ENCODE peak calls at places on chromosomes 2 and 18, in ten cellular contexts. R, K, B, G, C, E, A, P, W and M are unnamed samples. For H3K36me3, the result is how much of the 10 kb centered on the place peaks cover.

GRCh38 chr18:69817335-69817935 is 130.2 kb downstream of the CD226 start:
- DNase-seq in R (no peak), K (no peak), B (no peak), G (no peak), C (no peak), E (no peak), A (no peak), P (no peak), W (no peak), M (no peak)

GRCh38 chr2:225310745-225311144 is 88.8 kb upstream of the NYAP2 start:
- DNase-seq in R (no peak), K (no peak), B (no peak), G (no peak), C (no peak), E (no peak), A (no peak), P (no peak), W (no peak), M (no peak)

GRCh38 chr2:149037851-149038250 is 648 bp upstream of the LYPD6B start:
- DNase-seq in R (no peak), K (no peak), B (no peak), G (peak), C (no peak), E (peak), A (no peak), P (no peak), W (no peak), M (no peak)

GRCh38 chr2:238304116-238304515 is 15.7 kb upstream of the PER2 start:
- DNase-seq in R (peak), K (no peak), B (no peak), G (no peak), C (no peak), E (no peak), A (no peak), P (no peak), W (no peak), M (no peak)

GRCh38 chr2:112483047-112483473 is 1.1 kb downstream of the TTL start:
- DNase-seq in R (no peak), K (peak), B (no peak), G (no peak), C (peak), E (no peak), A (no peak), P (no peak), W (no peak), M (no peak)

GRCh38 chr2:20573611-20574422 is 77.1 kb downstream of the HS1BP3 start:
- DNase-seq in R (peak), K (no peak), B (peak), G (no peak), C (no peak), E (no peak), A (no peak), P (peak), W (no peak), M (peak)

GRCh38 chr2:188974184-188974583 is at the start of gene COL3A1:
- DNase-seq in R (peak), K (no peak), B (no peak), G (no peak), C (no peak), E (no peak), A (no peak), P (peak), W (no peak), M (peak)

GRCh38 chr2:79116997-79117928 is 3.0 kb upstream of the REG1A start:
- DNase-seq in R (no peak), K (no peak), B (no peak), G (no peak), C (no peak), E (no peak), A (no peak), P (no peak), W (no peak), M (no peak)

GRCh38 chr2:27212626-27213471 is 781 bp upstream of the SLC5A6 start:
- DNase-seq in R (peak), K (no peak), B (no peak), G (no peak), C (peak), E (no peak), A (no peak), P (no peak), W (no peak), M (no peak)

GRCh38 chr2:120641366-120641771 is 94.3 kb upstream of the GLI2 start:
- DNase-seq in R (peak), K (no peak), B (no peak), G (no peak), C (no peak), E (no peak), A (no peak), P (no peak), W (no peak), M (no peak)

GRCh38 chr2:53886406-53887280 is 26.9 kb upstream of the GPR75 start:
- DNase-seq in R (no peak), K (no peak), B (no peak), G (no peak), C (no peak), E (no peak), A (no peak), P (no peak), W (no peak), M (no peak)

GRCh38 chr2:181104512-181105121 is 124.2 kb downstream of the UBE2E3 start:
- DNase-seq in R (no peak), K (no peak), B (no peak), G (no peak), C (peak), E (no peak), A (no peak), P (peak), W (no peak), M (no peak)

GRCh38 chr18:76459687-76460350 is 35.2 kb downstream of the ZNF516 start:
- DNase-seq in R (peak), K (no peak), B (no peak), G (no peak), C (no peak), E (peak), A (no peak), P (no peak), W (no peak), M (peak)

GRCh38 chr2:221574231-221574570 is 2.1 kb upstream of the EPHA4 start:
- DNase-seq in R (no peak), K (no peak), B (no peak), G (no peak), C (no peak), E (no peak), A (no peak), P (no peak), W (no peak), M (no peak)
- H3K4me3 ChIP-seq in R (peak), K (no peak), B (peak), G (peak), C (no peak), E (peak), A (no peak), P (peak), W (peak), M (peak)

GRCh38 chr2:3290655-3291054 is 87.0 kb downstream of the EIPR1 start:
- DNase-seq in R (peak), K (no peak), B (no peak), G (no peak), C (no peak), E (peak), A (no peak), P (no peak), W (no peak), M (no peak)
- H3K36me3 ChIP-seq in R (under half), K (under half), B (under half), G (under half), C (under half), E (under half), A (under half), P (under half), W (under half), M (under half)

DNA sequence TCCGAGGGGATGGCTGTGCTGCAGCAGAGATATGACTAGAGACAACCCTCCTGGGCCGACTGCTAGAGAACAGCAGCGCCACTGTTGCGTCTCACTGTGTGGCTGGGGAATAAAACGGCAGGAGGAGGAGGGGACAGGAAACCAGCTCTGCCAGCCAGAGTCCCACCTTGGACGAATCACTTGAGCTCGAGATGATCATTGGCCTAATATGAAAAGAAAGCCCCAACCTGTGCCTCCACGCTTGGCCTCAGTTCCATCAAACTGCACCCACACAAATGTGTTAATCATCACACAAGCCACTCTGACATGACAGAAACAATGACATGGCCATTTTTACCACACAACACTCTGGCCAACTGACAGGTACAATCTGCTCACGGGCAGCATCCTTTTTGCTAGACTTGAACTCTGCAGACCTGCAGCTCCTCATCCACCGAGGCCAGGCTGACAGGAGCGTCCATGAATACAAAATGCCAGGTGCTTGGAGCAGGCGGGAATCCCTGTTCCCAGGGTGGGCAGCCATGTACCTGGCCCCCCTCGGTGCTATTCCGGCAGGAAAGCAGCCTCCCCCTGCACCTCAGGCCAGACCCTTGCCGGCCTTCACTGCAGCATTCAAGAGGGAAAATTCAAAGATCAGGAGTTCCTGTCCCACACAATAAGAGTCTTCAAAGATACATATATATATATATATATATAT is 52.3 kb downstream of the PARD6G start:
- DNase-seq in R (peak), K (no peak), B (no peak), G (no peak), C (no peak), E (no peak), A (no peak), P (no peak), W (peak), M (no peak)
- TF ChIP-seq EP300 in R (no peak), K (no peak), B (no peak), G (no peak), C (no peak), E (no peak), A (no peak), P (no peak), W (no peak), M (no peak)

GRCh38 chr18:9914584-9915290 is 921 bp downstream of the VAPA start:
- DNase-seq in R (peak), K (no peak), B (peak), G (peak), C (peak), E (peak), A (peak), P (peak), W (no peak), M (peak)

GRCh38 chr18:9918016-9918680 is 4.3 kb downstream of the VAPA start:
- DNase-seq in R (no peak), K (no peak), B (no peak), G (no peak), C (peak), E (no peak), A (no peak), P (no peak), W (no peak), M (no peak)

GRCh38 chr18:9915291-9916066 is 1.7 kb downstream of the VAPA start:
- DNase-seq in R (no peak), K (no peak), B (no peak), G (no peak), C (no peak), E (no peak), A (no peak), P (no peak), W (no peak), M (no peak)

GRCh38 chr18:9916067-9916684 is 2.4 kb downstream of the VAPA start:
- DNase-seq in R (no peak), K (no peak), B (no peak), G (no peak), C (no peak), E (no peak), A (no peak), P (no peak), W (no peak), M (no peak)

DNA sequence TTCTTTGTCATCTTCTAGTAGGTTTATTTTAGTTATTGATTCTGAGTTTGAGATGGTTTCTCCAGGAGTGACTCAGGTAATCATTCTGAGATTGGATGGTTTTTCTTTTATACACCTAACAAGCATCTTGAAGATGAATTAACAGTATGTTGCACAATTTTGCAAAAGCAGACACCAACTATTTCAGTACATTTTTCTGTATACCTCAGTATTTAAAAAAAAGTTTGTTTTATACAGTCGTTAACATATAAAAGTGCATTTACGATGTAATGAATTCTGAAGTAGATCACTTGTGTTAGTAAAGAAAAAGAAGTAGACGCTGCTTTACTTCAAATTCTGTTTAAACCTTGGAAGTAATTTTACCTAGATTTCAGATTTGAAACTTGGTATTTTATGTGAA is 3.0 kb downstream of the VAPA start:
- DNase-seq in R (no peak), K (no peak), B (no peak), G (no peak), C (no peak), E (no peak), A (no peak), P (no peak), W (no peak), M (no peak)
- H3K4me3 ChIP-seq in R (peak), K (peak), B (no peak), G (peak), C (no peak), E (peak), A (no peak), P (no peak), W (peak), M (no peak)

GRCh38 chr2:44718431-44718830 is 223.1 kb upstream of the SIX3 start:
- DNase-seq in R (no peak), K (no peak), B (no peak), G (no peak), C (no peak), E (no peak), A (no peak), P (no peak), W (no peak), M (no peak)

GRCh38 chr2:44719564-44719963 is 221.9 kb upstream of the SIX3 start:
- DNase-seq in R (no peak), K (no peak), B (no peak), G (no peak), C (no peak), E (no peak), A (no peak), P (no peak), W (no peak), M (no peak)

GRCh38 chr2:44722002-44722625 is 219.4 kb upstream of the SIX3 start:
- DNase-seq in R (no peak), K (no peak), B (no peak), G (no peak), C (no peak), E (no peak), A (no peak), P (no peak), W (peak), M (no peak)

DNA sequence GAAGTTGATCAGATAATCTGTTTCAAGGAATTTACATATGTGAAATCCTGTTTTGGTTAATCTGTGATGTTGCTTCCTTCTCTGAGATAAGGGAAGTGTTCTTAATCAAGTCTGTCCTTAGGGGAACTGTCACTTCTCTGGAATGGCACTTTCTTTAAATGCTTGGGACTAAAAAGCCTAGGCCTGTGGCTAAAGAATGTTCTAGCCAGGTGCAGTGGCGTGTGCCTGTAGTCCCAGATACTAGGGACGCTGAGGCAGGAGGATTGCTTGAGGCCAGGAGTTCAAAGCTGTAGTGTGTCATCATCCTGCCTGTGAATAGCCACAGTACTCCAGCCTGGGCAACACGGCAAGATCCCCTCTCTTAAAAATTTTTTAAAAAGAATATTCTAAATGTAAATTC is 217.6 kb upstream of the SIX3 start:
- DNase-seq in R (no peak), K (no peak), B (no peak), G (no peak), C (no peak), E (no peak), A (no peak), P (no peak), W (no peak), M (no peak)
- H3K36me3 ChIP-seq in R (under half), K (under half), B (under half), G (under half), C (under half), E (under half), A (under half), P (under half), W (under half), M (under half)

DNA sequence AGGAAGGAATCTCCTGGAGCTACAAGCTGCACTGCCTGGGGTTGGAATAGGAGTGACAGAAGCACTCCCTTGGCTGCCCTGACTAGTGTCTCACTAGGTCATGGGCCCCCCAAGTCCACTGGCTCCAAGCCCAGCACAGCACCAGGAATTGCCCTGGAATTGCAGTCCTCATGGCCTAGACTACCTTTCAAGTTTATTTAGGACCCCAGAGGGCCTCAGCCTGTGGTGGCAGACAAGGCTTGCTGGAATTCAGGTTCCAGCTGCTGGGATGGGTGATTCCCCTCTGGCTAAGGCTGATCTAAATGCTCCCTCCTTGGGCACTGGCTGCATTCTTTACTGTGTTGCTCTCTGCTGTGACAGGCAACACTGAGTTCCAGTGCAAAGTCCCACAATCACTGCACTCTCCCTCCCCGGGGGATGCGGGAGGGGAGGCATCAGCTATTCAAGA is 14.0 kb downstream of the STRADB start:
- DNase-seq in R (no peak), K (no peak), B (peak), G (no peak), C (no peak), E (no peak), A (no peak), P (no peak), W (no peak), M (no peak)
- TF ChIP-seq EP300 in R (no peak), K (no peak), B (no peak), G (no peak), C (no peak), E (no peak), A (no peak), P (no peak), W (no peak), M (no peak)

GRCh38 chr2:170917957-170918356 is 11.1 kb upstream of the GORASP2 start:
- DNase-seq in R (no peak), K (no peak), B (no peak), G (no peak), C (no peak), E (no peak), A (no peak), P (no peak), W (no peak), M (no peak)

GRCh38 chr2:170922683-170923494 is 6.2 kb upstream of the GORASP2 start:
- DNase-seq in R (no peak), K (no peak), B (no peak), G (no peak), C (no peak), E (no peak), A (peak), P (no peak), W (no peak), M (no peak)

GRCh38 chr2:170911314-170911889 is 17.7 kb upstream of the GORASP2 start:
- DNase-seq in R (no peak), K (no peak), B (no peak), G (no peak), C (no peak), E (no peak), A (no peak), P (no peak), W (no peak), M (no peak)

GRCh38 chr2:170917219-170917851 is 11.7 kb upstream of the GORASP2 start:
- DNase-seq in R (no peak), K (no peak), B (no peak), G (no peak), C (no peak), E (no peak), A (peak), P (no peak), W (no peak), M (no peak)
- H3K4me3 ChIP-seq in R (no peak), K (no peak), B (no peak), G (no peak), C (no peak), E (no peak), A (no peak), P (no peak), W (no peak), M (no peak)

DNA sequence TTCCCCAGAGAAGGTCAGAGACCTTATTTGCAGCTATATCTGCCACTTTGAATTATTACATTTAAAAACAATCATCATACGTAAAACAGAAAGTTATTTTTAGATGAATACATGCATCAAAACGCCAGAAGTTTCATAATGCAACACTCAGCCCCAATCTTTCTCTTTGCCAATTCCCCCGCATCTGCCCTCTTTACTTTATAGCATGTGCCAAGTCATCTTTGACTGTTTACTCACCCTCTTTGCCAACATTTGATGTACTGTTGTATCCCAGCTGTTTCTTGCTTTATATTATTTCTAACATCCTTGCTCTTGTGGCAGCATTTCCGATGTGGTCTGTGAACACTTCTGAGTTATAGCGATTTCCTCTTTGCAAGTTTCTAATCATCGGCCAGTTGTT is 86.2 kb downstream of the CRIM1 start:
- DNase-seq in R (no peak), K (no peak), B (no peak), G (no peak), C (no peak), E (no peak), A (no peak), P (no peak), W (no peak), M (no peak)
- H3K36me3 ChIP-seq in R (under half), K (under half), B (under half), G (under half), C (under half), E (under half), A (under half), P (under half), W (under half), M (under half)

DNA sequence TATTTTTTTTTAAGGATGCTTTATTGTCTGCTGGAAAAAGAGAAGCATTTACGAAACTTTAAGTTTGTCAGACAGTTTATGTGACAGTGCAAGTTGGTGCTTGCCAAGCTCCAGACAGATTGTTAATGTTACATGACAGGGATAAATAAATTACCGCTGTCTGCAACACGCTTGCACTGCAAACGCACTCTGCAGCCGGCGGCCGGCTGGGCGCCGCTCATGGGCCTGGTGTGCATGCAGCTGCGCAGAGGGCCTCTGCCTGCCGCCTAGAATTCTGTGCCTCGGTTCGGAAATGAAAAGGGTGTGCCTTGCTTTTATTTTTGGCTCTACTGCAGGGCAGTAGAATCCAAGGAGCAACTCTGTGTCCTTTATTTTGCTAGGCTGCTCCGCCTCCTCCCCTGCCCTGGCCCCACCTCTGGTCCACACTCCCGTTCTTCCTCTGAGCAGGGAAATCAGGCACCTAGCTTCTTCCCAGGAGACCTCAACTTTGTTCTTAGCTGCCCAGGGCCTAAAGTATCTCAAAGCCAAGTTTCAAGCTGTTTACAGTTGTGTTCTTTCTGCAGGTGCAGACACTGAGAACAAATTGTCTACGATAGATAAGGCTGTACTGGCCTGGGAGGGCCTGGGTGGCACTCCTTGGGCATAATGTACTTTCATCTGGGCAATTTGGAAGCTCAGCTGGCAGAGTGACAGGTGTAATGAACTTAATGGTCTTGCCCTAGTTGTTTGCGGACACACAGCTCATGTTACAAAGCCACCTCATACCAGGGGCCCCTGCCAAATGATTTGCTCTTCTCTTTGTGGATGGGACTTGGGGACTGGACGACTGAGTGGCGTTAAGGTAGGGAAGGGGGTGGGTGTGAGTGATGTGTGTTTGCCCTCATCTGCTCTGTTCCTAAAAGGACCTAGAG is 4.1 kb downstream of the LDLRAD4 start:
- DNase-seq in R (peak), K (no peak), B (no peak), G (peak), C (peak), E (peak), A (peak), P (peak), W (no peak), M (no peak)
- TF ChIP-seq EP300 in R (peak), K (no peak), B (no peak), G (no peak), C (no peak), E (no peak), A (peak), P (peak), W (no peak), M (no peak)

GRCh38 chr18:67669993-67670671 is 153.6 kb upstream of the DSEL start:
- DNase-seq in R (no peak), K (no peak), B (no peak), G (no peak), C (no peak), E (no peak), A (no peak), P (no peak), W (no peak), M (no peak)
- H3K4me3 ChIP-seq in R (no peak), K (no peak), B (no peak), G (no peak), C (no peak), E (no peak), A (no peak), P (no peak), W (no peak), M (no peak)